ENCODE peak calls at places on chromosome 21, in eight cellular contexts. N is mesenchymal stem cell; D is hepatocyte; C is iPS DF 19.7; O is endodermal cell; B is IMR-90; V is WTC11; S is CD4-positive, CD25-positive, alpha-beta regulatory T cell. T is an unnamed sample.

GRCh38 chr21:15094706-15095105 is 29.9 kb upstream of the NRIP1 start:
- DNase-seq in O (no peak), S (no peak), D (no peak), B (no peak), V (no peak), C (no peak), N (no peak), T (no peak)

GRCh38 chr21:35857082-35857481 is 203.2 kb downstream of the SETD4 start:
- DNase-seq in O (peak), B (no peak), N (no peak), C (no peak), D (peak), S (no peak), V (no peak), T (no peak)

GRCh38 chr21:25639167-25639921 is at the start of gene JAM2:
- DNase-seq in D (peak), C (no peak), N (peak), V (peak), O (peak), B (peak), S (peak), T (peak)

GRCh38 chr21:41317458-41317857 is 857 bp downstream of the FAM3B start:
- DNase-seq in S (no peak), V (no peak), O (no peak), B (no peak), C (no peak), N (no peak), D (no peak), T (no peak)

GRCh38 chr21:46667191-46667734 is 31.8 kb downstream of the PRMT2 start:
- DNase-seq in B (peak), S (no peak), V (peak), C (no peak), N (no peak), D (no peak), O (peak), T (no peak)

GRCh38 chr21:45830720-45831366 is 150.7 kb upstream of the COL6A1 start:
- DNase-seq in V (no peak), D (no peak), N (no peak), B (no peak), O (no peak), S (no peak), C (no peak), T (no peak)

GRCh38 chr21:46004168-46004861 is 22.7 kb downstream of the COL6A1 start:
- DNase-seq in B (no peak), O (peak), N (no peak), S (no peak), D (no peak), V (no peak), C (no peak), T (no peak)

GRCh38 chr21:42468511-42469131 is 27.4 kb downstream of the RSPH1 start:
- DNase-seq in O (peak), D (no peak), C (no peak), N (no peak), B (no peak), V (no peak), S (no peak), T (no peak)

GRCh38 chr21:36976882-36977651 is 10.6 kb upstream of the HLCS start:
- DNase-seq in V (peak), N (peak), C (peak), S (peak), D (peak), O (peak), B (peak), T (peak)

GRCh38 chr21:35508389-35508888 is 459.3 kb upstream of the RUNX1 start:
- DNase-seq in S (no peak), D (peak), O (peak), N (peak), C (no peak), B (peak), V (peak), T (no peak)

GRCh38 chr21:45224189-45224938 is 63.3 kb downstream of the POFUT2 start:
- DNase-seq in S (peak), C (no peak), B (peak), V (no peak), N (peak), D (peak), O (no peak), T (no peak)

GRCh38 chr21:44093761-44094160 is 13.4 kb upstream of the PWP2 start:
- DNase-seq in C (no peak), O (no peak), V (no peak), D (no peak), B (no peak), N (no peak), S (no peak), T (no peak)

GRCh38 chr21:32423846-32424535 is 11.5 kb downstream of the EVA1C start:
- DNase-seq in S (no peak), D (no peak), V (no peak), C (no peak), N (no peak), B (no peak), O (no peak), T (no peak)

GRCh38 chr21:29372063-29372802 is 73.5 kb downstream of the BACH1 start:
- DNase-seq in C (peak), S (peak), B (peak), D (peak), O (peak), N (peak), V (peak), T (peak)

GRCh38 chr21:32200029-32200428 is 78.8 kb downstream of the MIS18A start:
- DNase-seq in B (no peak), D (no peak), V (no peak), S (no peak), O (no peak), N (no peak), C (no peak), T (no peak)

GRCh38 chr21:33015091-33015490 is 10.6 kb upstream of the OLIG2 start:
- DNase-seq in V (no peak), O (no peak), C (no peak), N (no peak), S (no peak), B (no peak), D (no peak), T (no peak)

GRCh38 chr21:16605588-16605987 is 875.8 kb downstream of the USP25 start:
- DNase-seq in D (no peak), V (no peak), B (no peak), O (no peak), S (no peak), N (peak), C (no peak), T (no peak)

GRCh38 chr21:27953328-27954045 is 986.6 kb upstream of the ADAMTS5 start:
- DNase-seq in S (no peak), C (no peak), D (no peak), B (no peak), N (peak), V (no peak), O (no peak), T (no peak)

GRCh38 chr21:15908187-15908586 is 178.4 kb downstream of the USP25 start:
- DNase-seq in D (no peak), V (no peak), S (no peak), B (peak), C (no peak), N (no peak), O (no peak), T (no peak)

GRCh38 chr21:33712022-33712803 is 69.9 kb downstream of the ITSN1 start:
- DNase-seq in C (no peak), V (no peak), O (no peak), S (no peak), N (no peak), B (no peak), D (no peak), T (no peak)

GRCh38 chr21:31729622-31730343 is 2.1 kb downstream of the SCAF4 start:
- DNase-seq in O (no peak), C (no peak), S (no peak), N (no peak), B (no peak), D (no peak), V (no peak), T (no peak)

GRCh38 chr21:31491617-31492016 is 147.6 kb upstream of the TIAM1 start:
- DNase-seq in V (no peak), O (no peak), N (peak), D (no peak), S (no peak), C (no peak), B (no peak), T (no peak)

GRCh38 chr21:45309069-45309521 is 21.4 kb upstream of the POFUT2 start:
- DNase-seq in D (peak), B (peak), N (peak), V (peak), C (no peak), S (peak), O (peak), T (no peak)

GRCh38 chr21:41333752-41334151 is 17.2 kb downstream of the FAM3B start:
- DNase-seq in N (no peak), C (no peak), D (no peak), B (no peak), S (no peak), O (no peak), V (no peak), T (no peak)

GRCh38 chr21:15592957-15593356 is 136.8 kb upstream of the USP25 start:
- DNase-seq in V (no peak), C (no peak), B (no peak), S (no peak), D (no peak), N (no peak), O (no peak), T (no peak)

GRCh38 chr21:46621457-46622182 is 13.9 kb upstream of the PRMT2 start:
- DNase-seq in O (no peak), C (no peak), B (no peak), D (no peak), S (no peak), N (no peak), V (no peak), T (no peak)

GRCh38 chr21:29753216-29753615 is 186.6 kb downstream of the GRIK1 start:
- DNase-seq in D (no peak), S (no peak), B (no peak), N (no peak), V (no peak), O (no peak), C (no peak), T (no peak)

GRCh38 chr21:15967661-15968060 is 237.9 kb downstream of the USP25 start:
- DNase-seq in O (no peak), B (peak), C (no peak), V (no peak), S (no peak), D (no peak), N (peak), T (no peak)

GRCh38 chr21:34639882-34640788 is 25.2 kb upstream of the RCAN1 start:
- DNase-seq in C (no peak), B (peak), O (no peak), N (peak), V (no peak), D (no peak), S (peak), T (no peak)